ENCODE peak calls at places on chromosomes 5 and 9, in five cellular contexts. N is dorsolateral prefrontal cortex, C is iPS-NIHi11, L is hepatic stellate cell, A is D341Med. R is an unnamed sample.

GRCh38 chr5:130555429-130555828 is 609.6 kb downstream of the HINT1 start:
- DNase-seq in A (no peak), C (no peak), N (no peak), L (no peak), R (no peak)

GRCh38 chr5:6434737-6435136 is 13.9 kb upstream of the UBE2QL1 start:
- DNase-seq in C (no peak), N (no peak), A (no peak), L (no peak), R (no peak)

GRCh38 chr9:81564632-81565031 is 124.7 kb downstream of the TLE1 start:
- DNase-seq in L (no peak), N (peak), C (no peak), A (no peak), R (no peak)

GRCh38 chr5:131163315-131164119 is 1.5 kb downstream of the HINT1 start:
- DNase-seq in N (no peak), A (no peak), L (peak), C (no peak), R (peak)

GRCh38 chr5:89037090-89037489 is 154.1 kb upstream of the MEF2C start:
- DNase-seq in N (no peak), A (no peak), L (no peak), C (no peak), R (no peak)

GRCh38 chr9:113953541-113953940 is 77.4 kb downstream of the ZNF618 start:
- DNase-seq in N (no peak), L (peak), C (no peak), A (no peak), R (no peak)

GRCh38 chr5:80189201-80189600 is 66.6 kb downstream of the SERINC5 start:
- DNase-seq in A (no peak), N (no peak), C (peak), L (no peak), R (no peak)

GRCh38 chr5:119178435-119178834 is 107.5 kb downstream of the DMXL1 start:
- DNase-seq in C (no peak), L (no peak), A (no peak), N (no peak), R (no peak)

GRCh38 chr9:18658764-18659705 is 185.1 kb downstream of the ADAMTSL1 start:
- DNase-seq in L (peak), C (no peak), A (no peak), N (no peak), R (no peak)

GRCh38 chr9:4207881-4208615 is 91.8 kb downstream of the GLIS3 start:
- DNase-seq in A (no peak), L (peak), N (no peak), C (no peak), R (no peak)

GRCh38 chr9:2255128-2255527 is 240.0 kb downstream of the SMARCA2 start:
- DNase-seq in A (peak), C (no peak), N (no peak), L (no peak), R (peak)

GRCh38 chr9:126376903-126377342 is 50.3 kb downstream of the MVB12B start:
- DNase-seq in A (peak), N (no peak), L (no peak), C (no peak), R (no peak)

GRCh38 chr5:179118338-179118737 is 58.2 kb downstream of the ZNF354C start:
- DNase-seq in A (no peak), N (no peak), C (no peak), L (no peak), R (no peak)

GRCh38 chr9:811101-811531 is 30.4 kb upstream of the DMRT1 start:
- DNase-seq in L (peak), A (no peak), N (no peak), C (no peak), R (no peak)

GRCh38 chr9:89458768-89459496 is 39.0 kb downstream of the SEMA4D start:
- DNase-seq in A (no peak), N (no peak), L (no peak), C (no peak), R (no peak)

GRCh38 chr9:34143116-34143515 is 16.6 kb upstream of the DCAF12 start:
- DNase-seq in L (no peak), A (no peak), C (no peak), N (no peak), R (no peak)

GRCh38 chr9:17906204-17906840 is 327.5 kb downstream of the SH3GL2 start:
- DNase-seq in C (peak), A (peak), N (peak), L (no peak), R (peak)

GRCh38 chr5:104367978-104368377 is 805.4 kb upstream of the NUDT12 start:
- DNase-seq in N (no peak), L (no peak), C (no peak), A (no peak), R (no peak)

GRCh38 chr9:91060520-91061343 is 259.1 kb downstream of the SYK start:
- DNase-seq in N (no peak), C (peak), L (peak), A (no peak), R (no peak)

GRCh38 chr9:95450171-95451107 is 66.3 kb downstream of the PTCH1 start:
- DNase-seq in N (no peak), C (no peak), A (no peak), L (no peak), R (no peak)

GRCh38 chr5:354581-355378 is 33.3 kb downstream of the AHRR start:
- DNase-seq in L (no peak), A (peak), N (no peak), C (no peak), R (no peak)

GRCh38 chr5:113478691-113479090 is 9.6 kb downstream of the MCC start:
- DNase-seq in A (no peak), C (no peak), N (no peak), L (no peak), R (peak)

GRCh38 chr5:110031402-110032140 is 341.8 kb downstream of the MAN2A1 start:
- DNase-seq in L (no peak), A (no peak), C (no peak), N (no peak), R (peak)

GRCh38 chr9:91891915-91892314 is 58.1 kb downstream of the ROR2 start:
- DNase-seq in N (no peak), A (no peak), C (no peak), L (no peak), R (no peak)

GRCh38 chr5:168513861-168514428 is 15.2 kb upstream of the FBLL1 start:
- DNase-seq in A (no peak), N (no peak), L (no peak), C (no peak), R (no peak)

GRCh38 chr9:116471093-116471906 is 215.8 kb upstream of the TRIM32 start:
- DNase-seq in C (peak), L (peak), A (no peak), N (no peak), R (no peak)

GRCh38 chr5:115460476-115460875 is 84.1 kb downstream of the FEM1C start:
- DNase-seq in N (no peak), A (no peak), C (no peak), L (no peak), R (no peak)

GRCh38 chr9:14750871-14751270 is 28.3 kb upstream of the CER1 start:
- DNase-seq in N (no peak), L (no peak), C (no peak), A (no peak), R (no peak)

GRCh38 chr9:84146893-84147705 is 166.5 kb downstream of the RMI1 start:
- DNase-seq in N (no peak), C (no peak), A (no peak), L (peak), R (no peak)

GRCh38 chr5:158511454-158511853 is 588.3 kb downstream of the EBF1 start:
- DNase-seq in L (no peak), A (no peak), C (no peak), N (no peak), R (no peak)

GRCh38 chr5:180291234-180291940 is 496 bp downstream of the MAPK9 start:
- DNase-seq in L (peak), C (peak), N (no peak), A (no peak), R (peak)

GRCh38 chr9:93586290-93587057 is 10.1 kb downstream of the PHF2 start:
- DNase-seq in A (peak), N (no peak), L (no peak), C (no peak), R (no peak)

GRCh38 chr5:36665638-36666037 is 59.2 kb downstream of the SLC1A3 start:
- DNase-seq in A (no peak), C (no peak), N (no peak), L (no peak), R (no peak)

GRCh38 chr9:130458027-130458803 is 13.5 kb downstream of the ASS1 start:
- DNase-seq in A (no peak), N (no peak), C (no peak), L (no peak), R (no peak)

GRCh38 chr5:7495133-7495521 is 99.2 kb downstream of the ADCY2 start:
- DNase-seq in N (no peak), A (no peak), L (no peak), C (no peak), R (no peak)

GRCh38 chr9:89357331-89358197 is 39.3 kb downstream of the SECISBP2 start:
- DNase-seq in C (no peak), A (no peak), L (no peak), N (no peak), R (no peak)

GRCh38 chr5:160959804-160960203 is 107.8 kb upstream of the ATP10B start:
- DNase-seq in A (no peak), L (no peak), N (no peak), C (no peak), R (no peak)

GRCh38 chr5:106288977-106289376 is 1381.8 kb downstream of the EFNA5 start:
- DNase-seq in C (no peak), L (no peak), N (no peak), A (no peak), R (no peak)

GRCh38 chr9:121830441-121831140 is 179.2 kb downstream of the DAB2IP start:
- DNase-seq in A (no peak), C (no peak), L (no peak), N (peak), R (no peak)